ENCODE peak calls at places on chromosomes 2 and 18, in seven cellular contexts. B is heart right ventricle, Y is breast epithelium, O is A549, E is mesothelial cell of epicardium, U is endodermal cell, G is sigmoid colon. K is an unnamed sample.

GRCh38 chr2:240911641-240912265 is 5.6 kb downstream of the CROCC2 start:
- DNase-seq in B (no peak), E (no peak), O (no peak), Y (no peak), G (no peak), U (no peak), K (no peak)

GRCh38 chr18:46335551-46336059 is 231.4 kb downstream of the HAUS1 start:
- DNase-seq in B (no peak), U (peak), E (no peak), Y (no peak), O (no peak), G (peak), K (no peak)

GRCh38 chr2:192578780-192579179 is 384.0 kb upstream of the TMEFF2 start:
- DNase-seq in E (no peak), O (no peak), B (no peak), Y (no peak), U (no peak), G (no peak), K (no peak)

GRCh38 chr2:45746888-45747287 is 95.4 kb downstream of the PRKCE start:
- DNase-seq in U (no peak), B (no peak), O (no peak), Y (no peak), G (no peak), E (no peak), K (no peak)

GRCh38 chr2:69989422-69990128 is 28.1 kb upstream of the ASPRV1 start:
- DNase-seq in G (peak), U (no peak), B (no peak), O (no peak), Y (no peak), E (no peak), K (no peak)

GRCh38 chr2:159396796-159397195 is 110.3 kb upstream of the WDSUB1 start:
- DNase-seq in B (no peak), G (no peak), U (no peak), E (no peak), Y (no peak), O (no peak), K (no peak)

GRCh38 chr2:127650041-127650784 is 4.3 kb downstream of the GPR17 start:
- DNase-seq in E (no peak), G (peak), Y (no peak), O (no peak), B (no peak), U (no peak), K (no peak)

GRCh38 chr2:216006164-216006663 is 7.1 kb downstream of the MREG start:
- DNase-seq in Y (peak), O (no peak), E (no peak), B (no peak), U (peak), G (no peak), K (no peak)

GRCh38 chr2:2812117-2812516 is 481.0 kb upstream of the MYT1L start:
- DNase-seq in U (peak), O (no peak), B (no peak), Y (no peak), G (no peak), E (no peak), K (no peak)

GRCh38 chr2:14903709-14904374 is 271.3 kb downstream of the LRATD1 start:
- DNase-seq in U (peak), B (no peak), O (peak), E (no peak), G (no peak), Y (no peak), K (no peak)
- TF ChIP-seq CTCF in U (peak), B (peak), O (peak), E (peak), G (no peak), Y (no peak), K (no peak)

GRCh38 chr2:182666674-182667320 is 49.3 kb upstream of the DNAJC10 start:
- DNase-seq in E (no peak), U (no peak), Y (no peak), G (no peak), B (no peak), O (peak), K (no peak)
- TF ChIP-seq CTCF in E (no peak), U (peak), Y (no peak), G (no peak), B (peak), O (peak), K (peak)

GRCh38 chr18:3447895-3448844 is 1.8 kb upstream of the TGIF1 start:
- DNase-seq in U (peak), E (peak), O (peak), Y (peak), G (peak), B (peak), K (peak)
- TF ChIP-seq CTCF in U (no peak), E (no peak), O (peak), Y (peak), G (no peak), B (peak), K (no peak)

DNA sequence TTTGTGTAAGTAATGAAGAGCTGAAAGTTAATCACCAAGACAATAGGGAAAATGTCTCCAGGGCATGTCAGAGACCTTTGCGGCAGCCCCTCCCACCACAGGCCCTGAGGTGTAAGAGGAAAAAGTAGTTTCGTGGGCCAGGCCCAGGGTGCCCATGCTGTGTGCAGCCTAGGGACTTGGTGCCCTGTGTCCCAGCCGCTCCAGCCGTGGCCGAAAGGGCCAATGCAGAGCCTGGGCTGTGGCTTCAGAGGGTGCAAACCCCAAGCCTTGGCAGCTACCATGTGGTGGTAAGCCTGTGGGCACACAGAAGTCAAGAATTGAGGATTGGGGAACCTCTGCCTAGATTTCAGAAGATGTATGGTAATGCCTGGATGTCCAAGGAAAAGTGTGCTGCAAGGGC is 52.5 kb downstream of the CENPO start:
- DNase-seq in U (no peak), E (no peak), B (no peak), Y (no peak), G (no peak), O (no peak), K (no peak)
- TF ChIP-seq CTCF in U (no peak), E (no peak), B (no peak), Y (no peak), G (no peak), O (no peak), K (no peak)

GRCh38 chr18:56469582-56469981 is 168.8 kb downstream of the TXNL1 start:
- DNase-seq in Y (no peak), E (no peak), B (no peak), G (no peak), U (no peak), O (no peak), K (no peak)
- TF ChIP-seq CTCF in Y (no peak), E (no peak), B (no peak), G (no peak), U (no peak), O (no peak), K (no peak)

DNA sequence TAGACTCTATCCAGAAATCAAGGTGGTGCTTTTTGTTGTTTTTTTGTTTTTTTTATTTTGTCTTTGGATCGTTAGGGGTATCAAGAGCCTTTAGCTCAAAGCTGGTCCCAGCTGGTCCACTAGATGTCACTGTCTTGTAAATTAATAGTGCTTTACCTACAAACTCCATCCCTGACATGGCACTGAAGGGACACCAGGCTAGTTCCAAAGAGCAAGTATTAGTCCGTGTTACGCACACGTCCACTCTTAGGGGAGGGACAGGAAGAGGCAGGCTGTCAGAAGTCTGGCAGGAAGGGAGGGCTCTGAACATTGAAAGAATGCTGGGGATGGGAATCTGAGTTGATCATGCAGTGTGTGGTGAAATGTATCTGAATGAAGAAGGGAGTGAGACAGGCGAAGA is 85.9 kb upstream of the CCBE1 start:
- DNase-seq in B (no peak), Y (no peak), U (peak), G (no peak), O (peak), E (no peak), K (peak)
- TF ChIP-seq CTCF in B (peak), Y (no peak), U (peak), G (no peak), O (peak), E (no peak), K (peak)

GRCh38 chr2:211216221-211216620 is 659.8 kb downstream of the CPS1 start:
- DNase-seq in Y (no peak), U (no peak), B (no peak), G (no peak), E (no peak), O (no peak), K (no peak)
- TF ChIP-seq CTCF in Y (no peak), U (peak), B (no peak), G (no peak), E (no peak), O (no peak), K (peak)

DNA sequence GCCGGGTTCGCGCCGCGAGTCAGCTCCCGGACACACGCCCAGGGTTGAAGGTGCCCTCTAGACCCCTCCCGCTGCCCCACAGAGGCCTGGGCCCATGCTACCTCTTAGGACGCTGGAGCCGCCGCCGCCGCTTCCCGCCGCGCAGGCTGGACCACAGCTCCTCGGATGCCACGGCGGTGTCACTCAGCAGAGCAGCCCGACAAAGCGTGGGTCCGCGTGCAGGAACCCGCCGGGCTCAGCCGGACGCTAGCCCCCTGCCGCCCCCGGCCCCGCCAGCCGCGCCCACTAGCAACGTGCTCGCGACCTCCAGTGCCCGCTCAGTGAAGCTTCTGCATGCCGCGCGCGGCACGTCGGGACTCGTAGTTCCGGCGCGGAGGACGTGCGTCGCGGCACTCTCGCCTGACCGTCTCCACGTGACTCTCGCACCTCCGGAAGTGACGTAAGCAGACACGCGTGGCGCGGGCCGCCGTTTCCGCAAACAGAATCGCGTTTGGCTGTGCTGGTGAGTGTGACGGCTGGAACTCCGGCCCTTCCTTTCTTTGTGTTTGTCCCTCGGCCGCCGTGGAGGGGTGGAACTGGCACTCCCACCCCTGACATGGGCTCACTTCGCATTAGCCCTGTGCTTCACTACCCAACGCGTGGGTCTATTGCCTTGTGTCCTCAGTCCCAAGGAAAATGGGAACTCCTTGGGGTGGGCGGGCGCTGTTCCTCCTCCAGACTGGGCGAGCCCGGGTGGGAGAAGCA is at the start of the genes FAM210A and RNMT:
- DNase-seq in Y (peak), O (peak), B (peak), E (peak), G (peak), U (peak), K (peak)
- TF ChIP-seq CTCF in Y (no peak), O (no peak), B (peak), E (no peak), G (no peak), U (no peak), K (no peak)